ENCODE peak calls at places on chromosome 21, in eight cellular contexts. One of them, this sample, is unnamed.

GRCh38 chr21:16419188-16419874 is 689.5 kb downstream of the USP25 start:
- DNase-seq in mucosa of gallbladder: peak
- DNase-seq in stimulated activated CD4-positive, alpha-beta T cell treated with anti-CD3 and anti-CD28 coated beads, Interleukin-15, amount 100 ng/mL, for 24 hours: no peak
- DNase-seq in cardiac fibroblast: peak
- DNase-seq in T follicular helper cell: no peak
- DNase-seq in nephron progenitor cell: peak
- DNase-seq in endodermal cell: no peak
- DNase-seq in T-helper 9 cell: no peak
- DNase-seq in this sample: no peak

GRCh38 chr21:34205811-34206635 is 132.6 kb downstream of the MRPS6 start:
- DNase-seq in mucosa of gallbladder: no peak
- DNase-seq in stimulated activated CD4-positive, alpha-beta T cell treated with anti-CD3 and anti-CD28 coated beads, Interleukin-15, amount 100 ng/mL, for 24 hours: no peak
- DNase-seq in cardiac fibroblast: no peak
- DNase-seq in T follicular helper cell: no peak
- DNase-seq in nephron progenitor cell: no peak
- DNase-seq in endodermal cell: no peak
- DNase-seq in T-helper 9 cell: no peak
- DNase-seq in this sample: no peak

GRCh38 chr21:38631171-38631570 is 132.9 kb upstream of the ERG start:
- DNase-seq in mucosa of gallbladder: no peak
- DNase-seq in stimulated activated CD4-positive, alpha-beta T cell treated with anti-CD3 and anti-CD28 coated beads, Interleukin-15, amount 100 ng/mL, for 24 hours: peak
- DNase-seq in cardiac fibroblast: peak
- DNase-seq in T follicular helper cell: no peak
- DNase-seq in nephron progenitor cell: no peak
- DNase-seq in endodermal cell: no peak
- DNase-seq in T-helper 9 cell: no peak
- DNase-seq in this sample: no peak

GRCh38 chr21:41143596-41144325 is 24.2 kb upstream of the BACE2 start:
- DNase-seq in mucosa of gallbladder: no peak
- DNase-seq in stimulated activated CD4-positive, alpha-beta T cell treated with anti-CD3 and anti-CD28 coated beads, Interleukin-15, amount 100 ng/mL, for 24 hours: no peak
- DNase-seq in cardiac fibroblast: no peak
- DNase-seq in T follicular helper cell: no peak
- DNase-seq in nephron progenitor cell: no peak
- DNase-seq in endodermal cell: no peak
- DNase-seq in T-helper 9 cell: no peak
- DNase-seq in this sample: no peak

GRCh38 chr21:21373969-21374368 is 375.8 kb downstream of the NCAM2 start:
- DNase-seq in mucosa of gallbladder: no peak
- DNase-seq in stimulated activated CD4-positive, alpha-beta T cell treated with anti-CD3 and anti-CD28 coated beads, Interleukin-15, amount 100 ng/mL, for 24 hours: no peak
- DNase-seq in cardiac fibroblast: peak
- DNase-seq in T follicular helper cell: no peak
- DNase-seq in nephron progenitor cell: no peak
- DNase-seq in endodermal cell: no peak
- DNase-seq in T-helper 9 cell: no peak
- DNase-seq in this sample: no peak

GRCh38 chr21:37220433-37220980 is 46.6 kb downstream of the VPS26C start:
- DNase-seq in mucosa of gallbladder: peak
- DNase-seq in stimulated activated CD4-positive, alpha-beta T cell treated with anti-CD3 and anti-CD28 coated beads, Interleukin-15, amount 100 ng/mL, for 24 hours: peak
- DNase-seq in cardiac fibroblast: peak
- DNase-seq in T follicular helper cell: peak
- DNase-seq in nephron progenitor cell: no peak
- DNase-seq in endodermal cell: no peak
- DNase-seq in T-helper 9 cell: peak
- DNase-seq in this sample: no peak

GRCh38 chr21:38567577-38568360 is 69.5 kb upstream of the ERG start:
- DNase-seq in mucosa of gallbladder: no peak
- DNase-seq in stimulated activated CD4-positive, alpha-beta T cell treated with anti-CD3 and anti-CD28 coated beads, Interleukin-15, amount 100 ng/mL, for 24 hours: no peak
- DNase-seq in cardiac fibroblast: peak
- DNase-seq in T follicular helper cell: no peak
- DNase-seq in nephron progenitor cell: peak
- DNase-seq in endodermal cell: peak
- DNase-seq in T-helper 9 cell: no peak
- DNase-seq in this sample: no peak

GRCh38 chr21:44065428-44065827 is 41.8 kb upstream of the PWP2 start:
- DNase-seq in mucosa of gallbladder: no peak
- DNase-seq in stimulated activated CD4-positive, alpha-beta T cell treated with anti-CD3 and anti-CD28 coated beads, Interleukin-15, amount 100 ng/mL, for 24 hours: peak
- DNase-seq in cardiac fibroblast: peak
- DNase-seq in T follicular helper cell: peak
- DNase-seq in nephron progenitor cell: no peak
- DNase-seq in endodermal cell: no peak
- DNase-seq in T-helper 9 cell: peak
- DNase-seq in this sample: peak

GRCh38 chr21:42406201-42406601 is 2.5 kb downstream of the UBASH3A start:
- DNase-seq in mucosa of gallbladder: no peak
- DNase-seq in stimulated activated CD4-positive, alpha-beta T cell treated with anti-CD3 and anti-CD28 coated beads, Interleukin-15, amount 100 ng/mL, for 24 hours: peak
- DNase-seq in cardiac fibroblast: no peak
- DNase-seq in T follicular helper cell: no peak
- DNase-seq in nephron progenitor cell: no peak
- DNase-seq in endodermal cell: no peak
- DNase-seq in T-helper 9 cell: no peak
- DNase-seq in this sample: no peak

GRCh38 chr21:32233055-32233546 is 45.7 kb downstream of the MIS18A start:
- DNase-seq in mucosa of gallbladder: no peak
- DNase-seq in stimulated activated CD4-positive, alpha-beta T cell treated with anti-CD3 and anti-CD28 coated beads, Interleukin-15, amount 100 ng/mL, for 24 hours: no peak
- DNase-seq in cardiac fibroblast: no peak
- DNase-seq in T follicular helper cell: no peak
- DNase-seq in nephron progenitor cell: no peak
- DNase-seq in endodermal cell: no peak
- DNase-seq in T-helper 9 cell: no peak
- DNase-seq in this sample: no peak

GRCh38 chr21:34986561-34987533 is 62.3 kb downstream of the RUNX1 start:
- DNase-seq in mucosa of gallbladder: peak
- DNase-seq in stimulated activated CD4-positive, alpha-beta T cell treated with anti-CD3 and anti-CD28 coated beads, Interleukin-15, amount 100 ng/mL, for 24 hours: peak
- DNase-seq in cardiac fibroblast: peak
- DNase-seq in T follicular helper cell: peak
- DNase-seq in nephron progenitor cell: no peak
- DNase-seq in endodermal cell: peak
- DNase-seq in T-helper 9 cell: peak
- DNase-seq in this sample: peak

GRCh38 chr21:17476006-17476405 is 36.8 kb upstream of the CXADR start:
- DNase-seq in mucosa of gallbladder: peak
- DNase-seq in stimulated activated CD4-positive, alpha-beta T cell treated with anti-CD3 and anti-CD28 coated beads, Interleukin-15, amount 100 ng/mL, for 24 hours: no peak
- DNase-seq in cardiac fibroblast: no peak
- DNase-seq in T follicular helper cell: no peak
- DNase-seq in nephron progenitor cell: no peak
- DNase-seq in endodermal cell: no peak
- DNase-seq in T-helper 9 cell: no peak
- DNase-seq in this sample: no peak

GRCh38 chr21:14987370-14988170 is 77.2 kb downstream of the NRIP1 start:
- DNase-seq in mucosa of gallbladder: no peak
- DNase-seq in stimulated activated CD4-positive, alpha-beta T cell treated with anti-CD3 and anti-CD28 coated beads, Interleukin-15, amount 100 ng/mL, for 24 hours: no peak
- DNase-seq in cardiac fibroblast: no peak
- DNase-seq in T follicular helper cell: no peak
- DNase-seq in nephron progenitor cell: no peak
- DNase-seq in endodermal cell: peak
- DNase-seq in T-helper 9 cell: no peak
- DNase-seq in this sample: no peak

GRCh38 chr21:45516071-45516670 is 26.1 kb downstream of the SLC19A1 start:
- DNase-seq in mucosa of gallbladder: no peak
- DNase-seq in stimulated activated CD4-positive, alpha-beta T cell treated with anti-CD3 and anti-CD28 coated beads, Interleukin-15, amount 100 ng/mL, for 24 hours: no peak
- DNase-seq in cardiac fibroblast: no peak
- DNase-seq in T follicular helper cell: no peak
- DNase-seq in nephron progenitor cell: no peak
- DNase-seq in endodermal cell: peak
- DNase-seq in T-helper 9 cell: no peak
- DNase-seq in this sample: no peak

GRCh38 chr21:18449586-18449985 is 46.0 kb upstream of the TMPRSS15 start:
- DNase-seq in mucosa of gallbladder: no peak
- DNase-seq in stimulated activated CD4-positive, alpha-beta T cell treated with anti-CD3 and anti-CD28 coated beads, Interleukin-15, amount 100 ng/mL, for 24 hours: no peak
- DNase-seq in cardiac fibroblast: no peak
- DNase-seq in T follicular helper cell: no peak
- DNase-seq in nephron progenitor cell: no peak
- DNase-seq in endodermal cell: no peak
- DNase-seq in T-helper 9 cell: no peak
- DNase-seq in this sample: no peak

GRCh38 chr21:34018910-34019309 is 54.5 kb upstream of the MRPS6 start:
- DNase-seq in mucosa of gallbladder: no peak
- DNase-seq in stimulated activated CD4-positive, alpha-beta T cell treated with anti-CD3 and anti-CD28 coated beads, Interleukin-15, amount 100 ng/mL, for 24 hours: no peak
- DNase-seq in cardiac fibroblast: no peak
- DNase-seq in T follicular helper cell: no peak
- DNase-seq in nephron progenitor cell: no peak
- DNase-seq in endodermal cell: no peak
- DNase-seq in T-helper 9 cell: no peak
- DNase-seq in this sample: no peak

GRCh38 chr21:17818158-17819113 is 720 bp downstream of the C21orf91 start:
- DNase-seq in mucosa of gallbladder: peak
- DNase-seq in stimulated activated CD4-positive, alpha-beta T cell treated with anti-CD3 and anti-CD28 coated beads, Interleukin-15, amount 100 ng/mL, for 24 hours: peak
- DNase-seq in cardiac fibroblast: peak
- DNase-seq in T follicular helper cell: peak
- DNase-seq in nephron progenitor cell: peak
- DNase-seq in endodermal cell: peak
- DNase-seq in T-helper 9 cell: peak
- DNase-seq in this sample: no peak

GRCh38 chr21:14863745-14864210 is 201.0 kb downstream of the NRIP1 start:
- DNase-seq in mucosa of gallbladder: no peak
- DNase-seq in stimulated activated CD4-positive, alpha-beta T cell treated with anti-CD3 and anti-CD28 coated beads, Interleukin-15, amount 100 ng/mL, for 24 hours: no peak
- DNase-seq in cardiac fibroblast: peak
- DNase-seq in T follicular helper cell: no peak
- DNase-seq in nephron progenitor cell: no peak
- DNase-seq in endodermal cell: no peak
- DNase-seq in T-helper 9 cell: no peak
- DNase-seq in this sample: no peak

GRCh38 chr21:41207401-41208388 is 39.7 kb downstream of the BACE2 start:
- DNase-seq in mucosa of gallbladder: peak
- DNase-seq in stimulated activated CD4-positive, alpha-beta T cell treated with anti-CD3 and anti-CD28 coated beads, Interleukin-15, amount 100 ng/mL, for 24 hours: no peak
- DNase-seq in cardiac fibroblast: peak
- DNase-seq in T follicular helper cell: no peak
- DNase-seq in nephron progenitor cell: no peak
- DNase-seq in endodermal cell: no peak
- DNase-seq in T-helper 9 cell: no peak
- DNase-seq in this sample: no peak